ENCODE peak calls at places on chromosomes 3 and 15, in four cellular contexts. One of them, this sample, is unnamed.

GRCh38 chr3:167300210-167300609 is 79.9 kb downstream of the ZBBX start:
- DNase-seq in CD4-positive, CD25-positive, alpha-beta regulatory T cell: no peak
- DNase-seq in activated CD4-positive, alpha-beta T cell treated with anti-CD3 and anti-CD28 coated beads, Interleukin-2, amount 50 U/mL, for 1 hour: no peak
- DNase-seq in activated T-cell treated with anti-CD3 and anti-CD28 coated beads for 24 hours: no peak
- DNase-seq in this sample: no peak

GRCh38 chr3:31196881-31197364 is 302.5 kb upstream of the GADL1 start:
- DNase-seq in activated T-cell treated with anti-CD3 and anti-CD28 coated beads for 24 hours: no peak
- DNase-seq in activated CD4-positive, alpha-beta T cell treated with anti-CD3 and anti-CD28 coated beads, Interleukin-2, amount 50 U/mL, for 1 hour: no peak
- DNase-seq in CD4-positive, CD25-positive, alpha-beta regulatory T cell: no peak
- DNase-seq in this sample: peak; percentile 18

GRCh38 chr15:73786518-73786917 is 33.4 kb upstream of the INSYN1 start:
- DNase-seq in activated CD4-positive, alpha-beta T cell treated with anti-CD3 and anti-CD28 coated beads, Interleukin-2, amount 50 U/mL, for 1 hour: no peak
- DNase-seq in CD4-positive, CD25-positive, alpha-beta regulatory T cell: no peak
- DNase-seq in activated T-cell treated with anti-CD3 and anti-CD28 coated beads for 24 hours: no peak
- DNase-seq in this sample: no peak

GRCh38 chr3:15050405-15051092 is 14.6 kb downstream of the MRPS25 start:
- DNase-seq in activated T-cell treated with anti-CD3 and anti-CD28 coated beads for 24 hours: no peak
- DNase-seq in CD4-positive, CD25-positive, alpha-beta regulatory T cell: no peak
- DNase-seq in activated CD4-positive, alpha-beta T cell treated with anti-CD3 and anti-CD28 coated beads, Interleukin-2, amount 50 U/mL, for 1 hour: no peak
- DNase-seq in this sample: no peak

GRCh38 chr15:28890711-28891495 is 5.1 kb downstream of the APBA2 start:
- DNase-seq in activated CD4-positive, alpha-beta T cell treated with anti-CD3 and anti-CD28 coated beads, Interleukin-2, amount 50 U/mL, for 1 hour: peak; percentile 12
- DNase-seq in CD4-positive, CD25-positive, alpha-beta regulatory T cell: peak; percentile 45
- DNase-seq in activated T-cell treated with anti-CD3 and anti-CD28 coated beads for 24 hours: no peak
- DNase-seq in this sample: no peak

GRCh38 chr3:131053021-131053420 is 26.3 kb downstream of the NEK11 start:
- DNase-seq in activated T-cell treated with anti-CD3 and anti-CD28 coated beads for 24 hours: no peak
- DNase-seq in activated CD4-positive, alpha-beta T cell treated with anti-CD3 and anti-CD28 coated beads, Interleukin-2, amount 50 U/mL, for 1 hour: no peak
- DNase-seq in CD4-positive, CD25-positive, alpha-beta regulatory T cell: no peak
- DNase-seq in this sample: no peak

GRCh38 chr3:134374791-134375541 is 719 bp upstream of the AMOTL2 start:
- DNase-seq in CD4-positive, CD25-positive, alpha-beta regulatory T cell: no peak
- DNase-seq in activated T-cell treated with anti-CD3 and anti-CD28 coated beads for 24 hours: no peak
- DNase-seq in activated CD4-positive, alpha-beta T cell treated with anti-CD3 and anti-CD28 coated beads, Interleukin-2, amount 50 U/mL, for 1 hour: no peak
- DNase-seq in this sample: peak; percentile 79

GRCh38 chr3:24688446-24689148 is 193.9 kb upstream of the THRB start:
- DNase-seq in activated CD4-positive, alpha-beta T cell treated with anti-CD3 and anti-CD28 coated beads, Interleukin-2, amount 50 U/mL, for 1 hour: no peak
- DNase-seq in activated T-cell treated with anti-CD3 and anti-CD28 coated beads for 24 hours: no peak
- DNase-seq in CD4-positive, CD25-positive, alpha-beta regulatory T cell: no peak
- DNase-seq in this sample: no peak

GRCh38 chr15:90585863-90586262 is 56.1 kb downstream of the CRTC3 start:
- DNase-seq in CD4-positive, CD25-positive, alpha-beta regulatory T cell: no peak
- DNase-seq in activated CD4-positive, alpha-beta T cell treated with anti-CD3 and anti-CD28 coated beads, Interleukin-2, amount 50 U/mL, for 1 hour: no peak
- DNase-seq in activated T-cell treated with anti-CD3 and anti-CD28 coated beads for 24 hours: no peak
- DNase-seq in this sample: no peak

GRCh38 chr3:126487151-126487771 is 11.6 kb upstream of the ZXDC start:
- DNase-seq in activated T-cell treated with anti-CD3 and anti-CD28 coated beads for 24 hours: no peak
- DNase-seq in CD4-positive, CD25-positive, alpha-beta regulatory T cell: peak; percentile 57
- DNase-seq in activated CD4-positive, alpha-beta T cell treated with anti-CD3 and anti-CD28 coated beads, Interleukin-2, amount 50 U/mL, for 1 hour: no peak
- DNase-seq in this sample: peak; percentile 69